ENCODE peak calls at places on chromosomes 5 and 9, in eight cellular contexts. I, E, L, R, C, K, W and N are unnamed samples.

GRCh38 chr5:102627311-102627710 is 127.8 kb upstream of the PAM start:
- DNase-seq in C (no peak), K (no peak), I (no peak), R (no peak), L (peak), W (peak), E (no peak), N (no peak)

GRCh38 chr5:75054110-75054930 is 2.0 kb upstream of the GCNT4 start:
- DNase-seq in R (no peak), I (no peak), C (peak), E (no peak), L (no peak), K (peak), W (peak), N (no peak)

GRCh38 chr5:80219381-80219780 is 36.5 kb downstream of the SERINC5 start:
- DNase-seq in L (no peak), R (no peak), W (no peak), K (no peak), I (no peak), E (no peak), C (no peak), N (no peak)

GRCh38 chr9:132731230-132731629 is 61.0 kb downstream of the GTF3C4 start:
- DNase-seq in R (no peak), C (no peak), K (no peak), E (no peak), L (no peak), I (no peak), W (no peak), N (no peak)

GRCh38 chr5:119229950-119230349 is 125.9 kb upstream of the TNFAIP8 start:
- DNase-seq in W (no peak), R (no peak), C (no peak), K (no peak), L (no peak), E (no peak), I (no peak), N (no peak)

GRCh38 chr9:79766091-79766490 is 194.3 kb downstream of the TLE4 start:
- DNase-seq in W (no peak), L (no peak), E (no peak), K (no peak), C (no peak), R (no peak), I (no peak), N (no peak)

GRCh38 chr9:135330685-135331590 is 148.6 kb upstream of the PPP1R26 start:
- DNase-seq in C (no peak), W (no peak), I (no peak), E (no peak), R (no peak), K (no peak), L (no peak), N (no peak)

GRCh38 chr9:4936823-4937222 is 48.2 kb upstream of the JAK2 start:
- DNase-seq in I (no peak), E (no peak), W (no peak), L (no peak), C (no peak), K (peak), R (no peak), N (no peak)

GRCh38 chr9:12958279-12958678 is 183.5 kb downstream of the LURAP1L start:
- DNase-seq in E (no peak), I (no peak), L (no peak), C (no peak), K (no peak), R (no peak), W (no peak), N (no peak)

GRCh38 chr9:35852267-35852815 is 17.9 kb downstream of the OR13J1 start:
- DNase-seq in C (no peak), R (no peak), E (no peak), I (no peak), K (no peak), L (no peak), W (no peak), N (no peak)

GRCh38 chr9:22147818-22148573 is 138.9 kb upstream of the CDKN2B start:
- DNase-seq in W (peak), C (no peak), E (no peak), K (peak), L (no peak), I (no peak), R (peak), N (peak)

GRCh38 chr5:175741556-175741955 is 83.7 kb downstream of the HRH2 start:
- DNase-seq in L (no peak), W (no peak), E (no peak), R (no peak), K (no peak), C (no peak), I (no peak), N (no peak)

GRCh38 chr5:100406640-100407039 is 128.5 kb upstream of the FAM174A start:
- DNase-seq in C (no peak), I (no peak), K (no peak), R (no peak), E (no peak), W (no peak), L (no peak), N (no peak)

GRCh38 chr9:100581661-100582060 is 3.8 kb downstream of the CAVIN4 start:
- DNase-seq in E (no peak), K (no peak), W (no peak), L (no peak), I (no peak), R (no peak), C (no peak), N (no peak)

GRCh38 chr5:79189439-79190234 is 46.3 kb upstream of the JMY start:
- DNase-seq in W (no peak), E (no peak), R (no peak), C (no peak), L (no peak), K (no peak), I (no peak), N (no peak)

GRCh38 chr9:136886610-136887597 is 588 bp downstream of the TRAF2 start:
- DNase-seq in E (no peak), C (peak), I (no peak), L (no peak), W (peak), R (peak), K (peak), N (no peak)

GRCh38 chr9:108108802-108109448 is 619.4 kb upstream of the KLF4 start:
- DNase-seq in C (no peak), R (no peak), K (no peak), E (no peak), L (no peak), W (no peak), I (no peak), N (peak)

GRCh38 chr9:38018230-38018963 is 50.6 kb downstream of the SHB start:
- DNase-seq in E (no peak), W (no peak), I (no peak), R (no peak), K (no peak), C (no peak), L (no peak), N (peak)

GRCh38 chr9:114190563-114190905 is 35.2 kb downstream of the COL27A1 start:
- DNase-seq in I (no peak), L (no peak), K (no peak), W (no peak), R (no peak), C (no peak), E (no peak), N (no peak)

GRCh38 chr5:80255425-80255751 is 460 bp downstream of the SERINC5 start:
- DNase-seq in I (no peak), K (peak), C (peak), E (no peak), L (peak), R (no peak), W (peak), N (no peak)

GRCh38 chr5:149238540-149238939 is 33.1 kb upstream of the AFAP1L1 start:
- DNase-seq in R (no peak), I (no peak), K (no peak), W (peak), L (no peak), E (no peak), C (no peak), N (no peak)

GRCh38 chr9:118631956-118632355 is 737.3 kb downstream of the BRINP1 start:
- DNase-seq in C (no peak), K (no peak), R (no peak), I (no peak), E (no peak), L (no peak), W (no peak), N (no peak)

GRCh38 chr5:159208508-159209437 is 580 bp downstream of the RNF145 start:
- DNase-seq in E (no peak), I (no peak), L (peak), K (peak), C (peak), R (no peak), W (peak), N (peak)

GRCh38 chr5:59840200-59840601 is 53.3 kb downstream of the PDE4D start:
- DNase-seq in L (peak), K (no peak), R (no peak), I (no peak), C (no peak), E (no peak), W (peak), N (peak)

GRCh38 chr9:129972816-129973215 is 70.2 kb downstream of the FNBP1 start:
- DNase-seq in C (no peak), E (no peak), W (no peak), K (no peak), R (no peak), I (no peak), L (no peak), N (no peak)

GRCh38 chr5:148794729-148795590 is 31.5 kb upstream of the ADRB2 start:
- DNase-seq in K (no peak), R (no peak), I (no peak), C (no peak), W (no peak), E (no peak), L (no peak), N (no peak)

GRCh38 chr9:111076519-111076918 is 38.2 kb upstream of the LPAR1 start:
- DNase-seq in I (no peak), R (no peak), C (no peak), L (no peak), W (no peak), E (no peak), K (no peak), N (no peak)

GRCh38 chr9:124786881-124787573 is 10.1 kb downstream of the OLFML2A start:
- DNase-seq in C (no peak), R (no peak), L (no peak), E (no peak), I (no peak), K (no peak), W (no peak), N (no peak)

GRCh38 chr5:19880859-19881436 is 107.1 kb downstream of the CDH18 start:
- DNase-seq in I (no peak), K (no peak), E (no peak), W (no peak), C (peak), R (no peak), L (no peak), N (peak)

GRCh38 chr5:56060276-56061110 is 65.7 kb upstream of the IL6ST start:
- DNase-seq in E (no peak), L (no peak), W (no peak), C (no peak), R (peak), I (no peak), K (peak), N (no peak)

GRCh38 chr9:120870206-120870605 is 6.8 kb downstream of the PHF19 start:
- DNase-seq in L (no peak), W (peak), C (no peak), R (no peak), K (no peak), I (no peak), E (no peak), N (no peak)

GRCh38 chr9:89372230-89372816 is 54.0 kb downstream of the SECISBP2 start:
- DNase-seq in W (no peak), E (no peak), C (no peak), K (peak), I (no peak), R (peak), L (peak), N (no peak)

GRCh38 chr9:124348831-124349230 is 66.4 kb downstream of the PSMB7 start:
- DNase-seq in L (no peak), K (no peak), W (no peak), C (no peak), I (no peak), R (no peak), E (no peak), N (no peak)

GRCh38 chr5:157571357-157571827 is 4.2 kb downstream of the ADAM19 start:
- DNase-seq in K (no peak), E (no peak), I (no peak), R (peak), W (no peak), C (no peak), L (peak), N (no peak)

GRCh38 chr5:14728109-14728938 is 63.8 kb downstream of the OTULIN start:
- DNase-seq in K (no peak), R (no peak), E (no peak), W (peak), I (no peak), C (peak), L (no peak), N (peak)

GRCh38 chr5:139814191-139814601 is 18.6 kb downstream of the PSD2 start:
- DNase-seq in I (no peak), L (no peak), R (no peak), C (no peak), W (no peak), E (no peak), K (no peak), N (no peak)

GRCh38 chr5:76608833-76609232 is 14.4 kb downstream of the F2RL2 start:
- DNase-seq in I (no peak), R (peak), L (no peak), W (peak), E (no peak), K (no peak), C (no peak), N (no peak)

GRCh38 chr9:36928670-36929349 is 105.3 kb downstream of the PAX5 start:
- DNase-seq in L (peak), E (peak), C (no peak), W (peak), R (no peak), I (no peak), K (peak), N (no peak)